ENCODE peak calls at places on chromosomes 11 and 22, in five cellular contexts. R, G, Z, N and Y are unnamed samples.

GRCh38 chr22:28911777-28912669 is 28.7 kb downstream of the ZNRF3 start:
- DNase-seq in R (no peak), G (peak; percentile 33), Z (peak; percentile 54), N (no peak), Y (no peak)

GRCh38 chr11:2293396-2294339 is 8.1 kb downstream of the C11orf21 start:
- DNase-seq in R (no peak), G (no peak), Z (no peak), N (no peak), Y (peak; percentile 30)

GRCh38 chr22:17412232-17412631 is 43.0 kb downstream of the CECR2 start:
- DNase-seq in R (no peak), G (peak; percentile 8), Z (no peak), N (no peak), Y (no peak)

GRCh38 chr11:85874265-85874664 is 19.1 kb downstream of the CCDC83 start:
- DNase-seq in R (no peak), G (no peak), Z (no peak), N (no peak), Y (no peak)

GRCh38 chr11:10005955-10006525 is 288.0 kb downstream of the SBF2 start:
- DNase-seq in R (no peak), G (no peak), Z (no peak), N (no peak), Y (no peak)

GRCh38 chr11:26764825-26765224 is 43.0 kb upstream of the SLC5A12 start:
- DNase-seq in R (no peak), G (no peak), Z (no peak), N (no peak), Y (no peak)

GRCh38 chr22:46068908-46069481 is 81.3 kb upstream of the PPARA start:
- DNase-seq in R (no peak), G (peak; percentile 44), Z (peak; percentile 85), N (no peak), Y (peak; percentile 27)

GRCh38 chr11:115608976-115609375 is 104.8 kb upstream of the CADM1 start:
- DNase-seq in R (no peak), G (no peak), Z (no peak), N (no peak), Y (no peak)

GRCh38 chr22:49300951-49301397 is 526.7 kb downstream of the BRD1 start:
- DNase-seq in R (no peak), G (no peak), Z (no peak), N (no peak), Y (no peak)

GRCh38 chr11:66126808-66127555 is 56.9 kb downstream of the PACS1 start:
- DNase-seq in R (no peak), G (no peak), Z (no peak), N (no peak), Y (no peak)

GRCh38 chr22:47192106-47192650 is 429.7 kb downstream of the TBC1D22A start:
- DNase-seq in R (no peak), G (no peak), Z (no peak), N (no peak), Y (no peak)

GRCh38 chr11:14973621-14974020 is 1.5 kb upstream of the CALCA start:
- DNase-seq in R (no peak), G (no peak), Z (no peak), N (no peak), Y (no peak)

GRCh38 chr22:49963647-49964026 is 3.1 kb downstream of the PIM3 start:
- DNase-seq in R (no peak), G (no peak), Z (no peak), N (no peak), Y (no peak)

GRCh38 chr11:3014314-3014938 is 22.3 kb upstream of the NAP1L4 start:
- DNase-seq in R (no peak), G (no peak), Z (no peak), N (no peak), Y (no peak)

GRCh38 chr11:110858556-110858921 is 146.3 kb upstream of the ARHGAP20 start:
- DNase-seq in R (no peak), G (no peak), Z (peak; percentile 24), N (no peak), Y (no peak)

GRCh38 chr11:120622189-120622912 is 110.8 kb downstream of the GRIK4 start:
- DNase-seq in R (no peak), G (no peak), Z (no peak), N (no peak), Y (peak; percentile 8)

GRCh38 chr11:65298655-65299179 is 15.9 kb upstream of the CDC42EP2 start:
- DNase-seq in R (no peak), G (peak; percentile 31), Z (peak; percentile 79), N (no peak), Y (no peak)

GRCh38 chr11:103257360-103257759 is 148.1 kb downstream of the DYNC2H1 start:
- DNase-seq in R (peak; percentile 44), G (peak; percentile 5), Z (peak; percentile 51), N (peak; percentile 12), Y (no peak)

GRCh38 chr11:44939673-44940072 is 11.0 kb downstream of the TP53I11 start:
- DNase-seq in R (no peak), G (no peak), Z (no peak), N (no peak), Y (no peak)

GRCh38 chr22:50399751-50400331 is 56.7 kb downstream of the PPP6R2 start:
- DNase-seq in R (peak; percentile 43), G (peak; percentile 38), Z (peak; percentile 19), N (no peak), Y (peak; percentile 29)

GRCh38 chr11:128522063-128522942 is 65.1 kb downstream of the ETS1 start:
- DNase-seq in R (peak; percentile 75), G (peak; percentile 92), Z (peak; percentile 99), N (peak; percentile 97), Y (peak; percentile 91)

GRCh38 chr11:12215192-12215591 is 104.8 kb downstream of the MICAL2 start:
- DNase-seq in R (no peak), G (no peak), Z (no peak), N (no peak), Y (no peak)

GRCh38 chr11:61728066-61728939 is 24.1 kb upstream of the MYRF start:
- DNase-seq in R (no peak), G (no peak), Z (no peak), N (no peak), Y (no peak)

GRCh38 chr11:46914910-46915309 is 3.4 kb downstream of the LRP4 start:
- DNase-seq in R (no peak), G (no peak), Z (no peak), N (no peak), Y (no peak)

GRCh38 chr11:114091791-114092397 is 32.4 kb downstream of the ZBTB16 start:
- DNase-seq in R (no peak), G (no peak), Z (no peak), N (no peak), Y (no peak)